ENCODE peak calls at places on chromosome 21, in seven cellular contexts. One of them, this sample, is unnamed.

GRCh38 chr21:43597845-43598244 is 61.4 kb downstream of the HSF2BP start:
- DNase-seq in mammary epithelial cell: no peak
- DNase-seq in brain microvascular endothelial cell: no peak
- DNase-seq in lung: no peak
- DNase-seq in uterus: no peak
- DNase-seq in IMR-90: no peak
- DNase-seq in PC-9: no peak
- DNase-seq in this sample: no peak

GRCh38 chr21:40049031-40049958 is 182.1 kb downstream of the PCP4 start:
- DNase-seq in brain microvascular endothelial cell: no peak
- DNase-seq in mammary epithelial cell: peak
- DNase-seq in uterus: peak
- DNase-seq in IMR-90: peak
- DNase-seq in lung: no peak
- DNase-seq in PC-9: no peak
- DNase-seq in this sample: peak

GRCh38 chr21:35323947-35324346 is 274.8 kb upstream of the RUNX1 start:
- DNase-seq in mammary epithelial cell: no peak
- DNase-seq in PC-9: no peak
- DNase-seq in uterus: no peak
- DNase-seq in lung: no peak
- DNase-seq in IMR-90: no peak
- DNase-seq in brain microvascular endothelial cell: no peak
- DNase-seq in this sample: no peak

GRCh38 chr21:9837946-9838801 is 683.2 kb upstream of the TPTE start:
- DNase-seq in PC-9: no peak
- DNase-seq in mammary epithelial cell: no peak
- DNase-seq in brain microvascular endothelial cell: no peak
- DNase-seq in lung: no peak
- DNase-seq in IMR-90: no peak
- DNase-seq in uterus: no peak
- DNase-seq in this sample: no peak

GRCh38 chr21:35508389-35508888 is 459.3 kb upstream of the RUNX1 start:
- DNase-seq in brain microvascular endothelial cell: peak
- DNase-seq in mammary epithelial cell: peak
- DNase-seq in uterus: no peak
- DNase-seq in IMR-90: peak
- DNase-seq in PC-9: peak
- DNase-seq in lung: peak
- DNase-seq in this sample: no peak

GRCh38 chr21:38303300-38303699 is 46.5 kb downstream of the KCNJ15 start:
- DNase-seq in IMR-90: peak
- DNase-seq in lung: no peak
- DNase-seq in mammary epithelial cell: peak
- DNase-seq in PC-9: no peak
- DNase-seq in uterus: peak
- DNase-seq in brain microvascular endothelial cell: peak
- DNase-seq in this sample: peak

GRCh38 chr21:36657999-36658398 is 40.9 kb upstream of the SIM2 start:
- DNase-seq in PC-9: no peak
- DNase-seq in lung: no peak
- DNase-seq in uterus: no peak
- DNase-seq in IMR-90: no peak
- DNase-seq in mammary epithelial cell: no peak
- DNase-seq in brain microvascular endothelial cell: no peak
- DNase-seq in this sample: no peak

GRCh38 chr21:39750670-39751069 is 5.7 kb downstream of the IGSF5 start:
- DNase-seq in uterus: no peak
- DNase-seq in lung: no peak
- DNase-seq in IMR-90: no peak
- DNase-seq in PC-9: no peak
- DNase-seq in brain microvascular endothelial cell: no peak
- DNase-seq in mammary epithelial cell: no peak
- DNase-seq in this sample: no peak

GRCh38 chr21:38645282-38645681 is 147.0 kb upstream of the ERG start:
- DNase-seq in brain microvascular endothelial cell: peak
- DNase-seq in mammary epithelial cell: peak
- DNase-seq in IMR-90: peak
- DNase-seq in uterus: no peak
- DNase-seq in lung: no peak
- DNase-seq in PC-9: no peak
- DNase-seq in this sample: peak

GRCh38 chr21:16076465-16076864 is 346.7 kb downstream of the USP25 start:
- DNase-seq in uterus: no peak
- DNase-seq in brain microvascular endothelial cell: no peak
- DNase-seq in IMR-90: no peak
- DNase-seq in lung: no peak
- DNase-seq in mammary epithelial cell: no peak
- DNase-seq in PC-9: no peak
- DNase-seq in this sample: no peak
- TF ChIP-seq CTCF in uterus: no peak
- TF ChIP-seq CTCF in brain microvascular endothelial cell: no peak
- TF ChIP-seq CTCF in IMR-90: no peak
- TF ChIP-seq CTCF in lung: no peak
- TF ChIP-seq CTCF in mammary epithelial cell: no peak
- TF ChIP-seq CTCF in PC-9: no peak
- TF ChIP-seq CTCF in this sample: no peak

DNA sequence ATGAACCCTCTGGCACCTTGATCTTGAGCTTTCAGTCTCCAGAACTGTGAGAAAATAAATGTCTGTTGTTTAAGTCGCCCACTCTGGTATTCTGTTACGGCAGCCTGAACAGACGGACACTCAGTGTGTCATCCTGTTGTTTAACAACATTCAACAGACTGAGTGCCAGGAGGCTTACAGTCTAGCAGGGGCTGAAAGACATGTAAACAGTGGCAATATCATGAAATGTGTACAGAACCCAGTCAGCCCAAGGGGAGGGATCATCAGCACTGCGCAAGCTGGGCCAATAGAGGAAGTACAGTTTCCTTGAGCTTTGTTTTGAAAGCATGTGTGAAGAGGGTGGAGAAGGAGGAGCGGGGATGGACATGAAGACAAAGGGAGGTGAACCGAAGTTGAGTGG is 13.6 kb downstream of the DIP2A start:
- DNase-seq in PC-9: no peak
- DNase-seq in brain microvascular endothelial cell: no peak
- DNase-seq in IMR-90: peak
- DNase-seq in mammary epithelial cell: no peak
- DNase-seq in lung: no peak
- DNase-seq in uterus: no peak
- DNase-seq in this sample: no peak
- H3K27ac ChIP-seq in PC-9: no peak
- H3K27ac ChIP-seq in brain microvascular endothelial cell: no peak
- H3K27ac ChIP-seq in IMR-90: no peak
- H3K27ac ChIP-seq in mammary epithelial cell: no peak
- H3K27ac ChIP-seq in lung: no peak
- H3K27ac ChIP-seq in uterus: no peak
- H3K27ac ChIP-seq in this sample: no peak

GRCh38 chr21:33402011-33402979 is 918 bp upstream of the IFNGR2 start:
- DNase-seq in mammary epithelial cell: peak
- DNase-seq in PC-9: no peak
- DNase-seq in IMR-90: peak
- DNase-seq in uterus: peak
- DNase-seq in lung: peak
- DNase-seq in brain microvascular endothelial cell: peak
- DNase-seq in this sample: peak
- TF ChIP-seq CTCF in mammary epithelial cell: no peak
- TF ChIP-seq CTCF in PC-9: no peak
- TF ChIP-seq CTCF in IMR-90: no peak
- TF ChIP-seq CTCF in uterus: no peak
- TF ChIP-seq CTCF in lung: no peak
- TF ChIP-seq CTCF in brain microvascular endothelial cell: no peak
- TF ChIP-seq CTCF in this sample: no peak

DNA sequence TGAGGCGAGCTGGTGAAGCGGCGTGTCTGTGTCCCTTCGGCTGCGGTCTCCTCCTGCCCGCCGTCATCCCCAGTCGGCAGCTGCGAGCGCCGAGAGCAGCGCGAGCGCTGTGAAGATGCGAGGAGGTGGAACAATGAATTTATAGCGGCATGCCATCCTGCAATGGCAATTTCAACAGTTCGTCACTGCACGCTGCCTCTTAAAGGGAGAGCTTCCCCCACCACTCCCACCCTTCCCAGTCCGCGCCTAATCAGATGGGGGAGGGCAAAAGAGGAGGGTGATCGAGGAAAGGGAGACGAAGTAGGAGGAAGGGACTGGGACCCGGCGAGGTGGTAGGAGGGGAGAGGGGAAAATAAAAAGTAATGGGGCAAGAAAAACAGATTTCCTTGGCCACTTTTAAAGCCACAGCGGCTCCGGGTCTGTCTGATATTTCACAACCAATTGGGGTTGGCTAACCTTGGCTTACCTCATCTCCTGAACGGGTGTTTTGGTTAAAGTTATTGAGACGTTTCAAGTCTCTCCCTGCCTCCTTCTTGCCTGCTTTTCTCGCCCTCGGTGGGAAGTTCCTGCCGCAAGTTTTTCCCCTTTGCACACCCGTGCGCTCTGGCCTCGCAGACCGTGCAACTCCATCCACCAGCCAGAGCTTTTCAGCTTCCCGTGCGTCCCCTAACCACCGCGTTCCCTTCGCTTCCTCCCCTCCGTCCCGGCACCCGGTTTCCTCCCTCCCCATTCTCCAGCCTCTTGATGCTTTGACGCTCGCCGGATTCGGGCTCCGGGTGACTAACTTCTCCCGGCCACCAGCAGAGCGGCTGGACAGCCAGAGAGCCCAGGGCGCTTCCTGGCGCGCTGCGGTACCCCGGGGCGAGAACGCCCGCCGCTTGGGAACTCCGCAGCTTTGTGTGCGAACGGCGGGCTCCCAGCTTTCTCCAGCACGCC is at the start of gene ADAMTS5:
- DNase-seq in lung: no peak
- DNase-seq in IMR-90: peak
- DNase-seq in PC-9: no peak
- DNase-seq in uterus: peak
- DNase-seq in mammary epithelial cell: peak
- DNase-seq in brain microvascular endothelial cell: peak
- DNase-seq in this sample: peak
- H3K27ac ChIP-seq in lung: no peak
- H3K27ac ChIP-seq in IMR-90: peak
- H3K27ac ChIP-seq in PC-9: no peak
- H3K27ac ChIP-seq in uterus: peak
- H3K27ac ChIP-seq in mammary epithelial cell: no peak
- H3K27ac ChIP-seq in brain microvascular endothelial cell: peak
- H3K27ac ChIP-seq in this sample: no peak

DNA sequence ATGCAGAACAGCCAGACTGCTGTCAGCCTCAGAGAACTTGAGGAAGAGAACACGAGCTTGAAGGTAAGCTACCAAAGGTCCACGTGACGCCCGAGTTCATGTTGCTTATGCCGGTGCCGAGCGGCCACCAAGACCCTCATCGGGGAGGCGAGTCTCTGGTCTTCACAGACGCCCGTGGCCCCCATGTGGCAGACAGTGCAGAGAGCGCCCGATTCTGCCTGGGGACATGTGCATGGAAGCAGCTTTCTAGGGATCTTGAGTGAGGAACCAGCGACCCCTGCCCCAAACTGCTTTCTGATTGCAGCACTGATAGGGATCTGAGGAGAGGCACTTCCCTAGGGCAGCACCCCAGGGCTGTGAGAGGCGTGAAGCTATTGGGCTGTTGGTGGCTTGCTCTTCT is 56.3 kb upstream of the DIP2A start:
- DNase-seq in IMR-90: no peak
- DNase-seq in brain microvascular endothelial cell: no peak
- DNase-seq in uterus: no peak
- DNase-seq in lung: no peak
- DNase-seq in mammary epithelial cell: no peak
- DNase-seq in PC-9: no peak
- DNase-seq in this sample: no peak
- TF ChIP-seq CTCF in IMR-90: no peak
- TF ChIP-seq CTCF in brain microvascular endothelial cell: peak
- TF ChIP-seq CTCF in uterus: no peak
- TF ChIP-seq CTCF in lung: no peak
- TF ChIP-seq CTCF in mammary epithelial cell: no peak
- TF ChIP-seq CTCF in PC-9: no peak
- TF ChIP-seq CTCF in this sample: no peak

GRCh38 chr21:46021978-46022544 is 40.5 kb downstream of the COL6A1 start:
- DNase-seq in PC-9: no peak
- DNase-seq in uterus: peak
- DNase-seq in brain microvascular endothelial cell: no peak
- DNase-seq in lung: peak
- DNase-seq in mammary epithelial cell: no peak
- DNase-seq in IMR-90: no peak
- DNase-seq in this sample: no peak

GRCh38 chr21:46021398-46021797 is 39.8 kb downstream of the COL6A1 start:
- DNase-seq in uterus: no peak
- DNase-seq in PC-9: no peak
- DNase-seq in IMR-90: no peak
- DNase-seq in mammary epithelial cell: no peak
- DNase-seq in lung: peak
- DNase-seq in brain microvascular endothelial cell: no peak
- DNase-seq in this sample: no peak

GRCh38 chr21:46018615-46019014 is 37.0 kb downstream of the COL6A1 start:
- DNase-seq in uterus: no peak
- DNase-seq in mammary epithelial cell: no peak
- DNase-seq in lung: no peak
- DNase-seq in IMR-90: no peak
- DNase-seq in brain microvascular endothelial cell: no peak
- DNase-seq in PC-9: no peak
- DNase-seq in this sample: no peak

GRCh38 chr21:46022551-46023107 is 41.1 kb downstream of the COL6A1 start:
- DNase-seq in PC-9: peak
- DNase-seq in brain microvascular endothelial cell: no peak
- DNase-seq in IMR-90: no peak
- DNase-seq in uterus: peak
- DNase-seq in mammary epithelial cell: no peak
- DNase-seq in lung: no peak
- DNase-seq in this sample: peak

DNA sequence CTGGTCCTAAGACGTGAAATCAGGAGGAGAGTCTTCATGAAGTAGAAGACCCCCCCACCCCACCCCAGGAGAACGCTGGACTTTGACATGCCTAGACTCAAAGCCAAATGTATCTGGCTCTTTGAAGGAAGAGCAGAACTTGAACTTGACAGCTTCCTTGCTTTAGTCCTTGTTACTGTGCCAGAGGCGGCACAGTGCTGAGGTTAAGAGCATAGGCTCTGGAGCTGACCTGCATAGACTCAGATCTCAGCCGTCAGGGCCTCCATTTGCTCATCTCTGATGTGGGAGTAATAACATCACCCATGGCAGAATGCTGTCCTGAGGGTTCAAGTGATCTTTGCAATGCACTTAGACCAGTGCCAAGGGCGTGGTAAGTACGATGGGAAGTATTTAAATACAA is 39.0 kb downstream of the COL6A1 start:
- DNase-seq in PC-9: no peak
- DNase-seq in IMR-90: no peak
- DNase-seq in brain microvascular endothelial cell: no peak
- DNase-seq in lung: no peak
- DNase-seq in mammary epithelial cell: no peak
- DNase-seq in uterus: no peak
- DNase-seq in this sample: no peak
- H3K27ac ChIP-seq in PC-9: no peak
- H3K27ac ChIP-seq in IMR-90: no peak
- H3K27ac ChIP-seq in brain microvascular endothelial cell: no peak
- H3K27ac ChIP-seq in lung: no peak
- H3K27ac ChIP-seq in mammary epithelial cell: no peak
- H3K27ac ChIP-seq in uterus: no peak
- H3K27ac ChIP-seq in this sample: no peak

DNA sequence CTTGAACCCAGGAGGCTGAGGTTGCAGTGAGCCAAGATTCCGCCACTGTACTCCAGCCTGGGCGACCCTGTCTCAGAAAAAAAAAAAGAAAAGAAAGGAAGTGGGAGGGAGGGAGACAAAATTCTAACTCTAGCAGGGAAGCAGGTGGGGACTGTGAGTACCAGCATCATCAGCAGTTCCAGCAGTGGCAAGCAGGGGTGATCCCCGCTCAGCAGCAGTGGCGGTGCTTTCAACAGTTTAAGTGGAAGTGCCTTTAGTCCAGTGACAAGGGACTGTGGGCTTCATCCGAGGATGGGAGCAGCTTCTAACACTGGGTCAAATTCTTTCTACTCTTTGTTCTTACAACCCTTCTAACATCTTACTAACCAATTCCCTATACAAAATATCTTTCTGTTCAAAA is 858.1 kb upstream of the ADAMTS5 start:
- DNase-seq in PC-9: no peak
- DNase-seq in IMR-90: no peak
- DNase-seq in mammary epithelial cell: no peak
- DNase-seq in lung: no peak
- DNase-seq in uterus: no peak
- DNase-seq in brain microvascular endothelial cell: no peak
- DNase-seq in this sample: no peak
- TF ChIP-seq CTCF in PC-9: no peak
- TF ChIP-seq CTCF in IMR-90: no peak
- TF ChIP-seq CTCF in mammary epithelial cell: no peak
- TF ChIP-seq CTCF in lung: no peak
- TF ChIP-seq CTCF in uterus: no peak
- TF ChIP-seq CTCF in brain microvascular endothelial cell: no peak
- TF ChIP-seq CTCF in this sample: no peak

This sample was measured in RWPE1.